ENCODE peak calls at places on chromosomes 12 and 14, in six cellular contexts. P is HepG2, W is upper lobe of left lung, F is A549, R is GM12878, E is K562. A is an unnamed sample.

GRCh38 chr12:6784292-6784691 is 5.0 kb upstream of the CD4 start:
- ATAC-seq in R (peak), P (no peak), E (no peak), W (no peak), F (no peak), A (no peak)

GRCh38 chr14:20680843-20681347 is 3.5 kb upstream of the RNASE4 start:
- ATAC-seq in E (no peak), F (no peak), W (no peak), P (no peak), R (peak), A (no peak)

GRCh38 chr14:65959563-65960024 is 526.6 kb upstream of the CCDC196 start:
- ATAC-seq in W (no peak), P (no peak), E (no peak), R (peak), F (no peak), A (no peak)

GRCh38 chr12:57229041-57229633 is 374 bp upstream of the SHMT2 start:
- ATAC-seq in P (no peak), W (no peak), F (peak), R (peak), E (no peak), A (no peak)

GRCh38 chr14:103519043-103519836 is 3.4 kb downstream of the CKB start:
- ATAC-seq in R (no peak), P (peak), E (peak), W (no peak), F (peak), A (no peak)

GRCh38 chr12:111330800-111331752 is 37.8 kb downstream of the PHETA1 start:
- ATAC-seq in E (peak), W (peak), P (peak), R (peak), F (peak), A (no peak)

GRCh38 chr14:53715390-53715730 is 241.3 kb downstream of the BMP4 start:
- ATAC-seq in E (no peak), F (no peak), R (no peak), P (peak), W (peak), A (peak)

GRCh38 chr14:50107850-50108249 is 8.5 kb downstream of the VCPKMT start:
- ATAC-seq in P (no peak), W (no peak), E (peak), F (no peak), R (no peak), A (no peak)

GRCh38 chr12:114316076-114316475 is 89.9 kb downstream of the TBX5 start:
- ATAC-seq in F (no peak), P (no peak), W (peak), R (no peak), E (no peak), A (no peak)

GRCh38 chr12:122106891-122107660 is 28.5 kb downstream of the MLXIP start:
- ATAC-seq in R (no peak), E (no peak), W (peak), P (no peak), F (no peak), A (no peak)

GRCh38 chr12:5295151-5295550 is 136.8 kb upstream of the NTF3 start:
- ATAC-seq in E (no peak), W (no peak), R (no peak), P (no peak), F (no peak), A (no peak)

GRCh38 chr12:68481181-68481941 is 129.3 kb upstream of the RAP1B start:
- ATAC-seq in P (no peak), F (no peak), R (peak), W (no peak), E (no peak), A (no peak)

GRCh38 chr14:77488558-77488957 is 10.1 kb downstream of the ISM2 start:
- ATAC-seq in R (no peak), F (no peak), P (no peak), W (no peak), E (no peak), A (no peak)

GRCh38 chr12:32776258-32776657 is 20.6 kb upstream of the YARS2 start:
- ATAC-seq in F (no peak), P (no peak), R (no peak), E (no peak), W (no peak), A (no peak)

GRCh38 chr14:102633906-102634595 is 41.6 kb downstream of the RCOR1 start:
- ATAC-seq in P (no peak), F (no peak), W (no peak), E (no peak), R (peak), A (no peak)

GRCh38 chr12:132282950-132283771 is 46.2 kb downstream of the GALNT9 start:
- ATAC-seq in E (no peak), P (no peak), F (no peak), R (no peak), W (no peak), A (no peak)

DNA sequence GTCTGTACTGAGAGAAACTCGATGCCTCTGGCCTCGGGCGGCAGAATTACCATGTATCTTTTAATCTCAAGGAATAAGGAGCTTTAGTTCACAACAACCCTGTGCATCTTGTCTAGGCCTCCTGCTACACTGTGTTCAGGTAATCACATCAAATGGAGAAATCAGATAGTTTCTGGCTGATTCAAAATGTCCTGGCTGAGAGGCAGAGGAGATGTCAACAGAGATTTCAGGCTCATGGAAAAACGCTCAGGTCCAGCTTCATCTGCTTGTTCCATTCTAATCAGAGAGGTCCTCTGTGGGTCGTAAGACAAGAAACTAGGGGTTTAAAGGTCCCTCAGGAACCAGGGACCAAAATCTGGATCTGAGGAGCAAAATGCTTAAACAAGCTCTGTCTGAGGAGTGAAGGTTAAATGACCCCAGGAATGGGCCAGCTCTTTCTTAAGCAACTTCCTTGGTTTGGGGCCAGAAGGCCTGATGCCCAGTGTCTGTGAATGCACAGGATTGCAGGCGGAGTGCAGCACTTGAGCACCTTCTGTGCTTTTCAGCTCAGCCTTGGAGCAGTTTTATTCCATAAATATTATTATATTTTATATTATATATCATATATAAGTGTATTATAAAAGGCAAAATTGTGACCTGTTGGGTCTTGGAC is 170.2 kb upstream of the PRICKLE1 start:
- ATAC-seq in W (peak), E (no peak), P (no peak), R (no peak), F (no peak), A (peak)
- TF ChIP-seq EP300 in W (no peak), E (no peak), P (no peak), R (no peak), F (no peak), A (no peak)

GRCh38 chr12:25585021-25585523 is 32.0 kb upstream of the LMNTD1 start:
- ATAC-seq in P (no peak), E (no peak), W (peak), F (no peak), R (no peak), A (peak)
- TF ChIP-seq EP300 in P (no peak), E (no peak), W (no peak), F (no peak), R (no peak), A (peak)

GRCh38 chr12:28068467-28068866 is 95.9 kb upstream of the PTHLH start:
- ATAC-seq in F (no peak), P (no peak), R (no peak), W (no peak), E (no peak), A (no peak)
- TF ChIP-seq EP300 in F (no peak), P (no peak), R (no peak), W (no peak), E (no peak), A (no peak)

DNA sequence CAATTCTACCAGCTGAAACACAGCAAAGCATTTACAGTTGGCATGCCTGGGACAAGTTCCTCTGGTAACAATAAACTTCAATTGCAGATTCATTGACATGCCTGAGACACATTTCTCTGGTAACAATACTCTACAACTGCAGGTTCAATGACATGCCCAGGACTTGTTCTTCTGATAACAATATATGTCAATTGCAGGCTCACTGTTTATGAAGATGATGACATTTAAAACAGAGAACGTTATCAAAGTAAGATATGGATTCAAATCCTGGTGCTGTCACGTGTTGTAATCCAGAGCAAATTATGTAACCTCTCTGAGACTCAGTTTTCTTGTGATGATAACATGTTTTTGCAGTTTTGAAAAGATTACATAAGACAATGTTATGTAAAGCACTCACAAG is 20.5 kb downstream of the KITLG start:
- ATAC-seq in R (peak), P (no peak), E (no peak), F (no peak), W (no peak), A (no peak)
- TF ChIP-seq EP300 in R (no peak), P (no peak), E (no peak), F (no peak), W (no peak), A (no peak)

GRCh38 chr14:94932589-94932988 is 162.7 kb upstream of the GSC start:
- ATAC-seq in P (no peak), E (no peak), R (no peak), W (no peak), F (no peak), A (no peak)
- TF ChIP-seq EP300 in P (no peak), E (no peak), R (no peak), W (no peak), F (no peak), A (no peak)

A was measured in gastroesophageal sphincter.